ENCODE peak calls at places on chromosomes 3 and 15, in four cellular contexts. T is HFF-Myc, J is globus pallidus, R is NCI-H226. H is an unnamed sample.

GRCh38 chr3:184611606-184612304 is 50.2 kb downstream of the EPHB3 start:
- DNase-seq in T (no peak), J (no peak), R (no peak), H (peak; percentile 67)

GRCh38 chr3:107599755-107600122 is 77.0 kb downstream of the BBX start:
- DNase-seq in T (no peak), J (peak; percentile 15), R (no peak), H (no peak)

GRCh38 chr3:101935081-101935480 is 85.8 kb downstream of the NFKBIZ start:
- DNase-seq in T (no peak), J (no peak), R (no peak), H (no peak)

GRCh38 chr15:40911693-40912092 is 17.4 kb downstream of the VPS18 start:
- DNase-seq in T (no peak), J (no peak), R (no peak), H (no peak)

GRCh38 chr3:78977073-78977472 is 790.7 kb downstream of the ROBO1 start:
- DNase-seq in T (no peak), J (no peak), R (no peak), H (no peak)

GRCh38 chr3:182485306-182485705 is 308.0 kb upstream of the ATP11B start:
- DNase-seq in T (no peak), J (no peak), R (no peak), H (no peak)

GRCh38 chr3:12986986-12987385 is 86.2 kb downstream of the IQSEC1 start:
- DNase-seq in T (no peak), J (no peak), R (no peak), H (no peak)

GRCh38 chr3:111152506-111152905 is 80.9 kb downstream of the NECTIN3 start:
- DNase-seq in T (no peak), J (no peak), R (no peak), H (no peak)

GRCh38 chr15:73367624-73368300 is 996 bp downstream of the HCN4 start:
- DNase-seq in T (no peak), J (no peak), R (no peak), H (no peak)

GRCh38 chr3:56339671-56340070 is 128.6 kb downstream of the ERC2 start:
- DNase-seq in T (no peak), J (no peak), R (no peak), H (no peak)

GRCh38 chr3:134353831-134354611 is 20.2 kb downstream of the AMOTL2 start:
- DNase-seq in T (no peak), J (no peak), R (no peak), H (no peak)

GRCh38 chr3:126439346-126439967 is 36.2 kb downstream of the ZXDC start:
- DNase-seq in T (no peak), J (no peak), R (no peak), H (no peak)

GRCh38 chr15:47360296-47360695 is 357.0 kb upstream of the SEMA6D start:
- DNase-seq in T (no peak), J (no peak), R (no peak), H (no peak)

GRCh38 chr3:67655364-67656121 is 1.1 kb upstream of the SUCLG2 start:
- DNase-seq in T (no peak), J (no peak), R (no peak), H (no peak)

H was measured in tibial artery.